ENCODE peak calls at places on chromosomes 6 and 20, in four cellular contexts. C is tibial nerve; G is CD4-positive, CD25-positive, alpha-beta regulatory T cell; S is mammary epithelial cell. D is an unnamed sample. For H3K4me1, the result is how much of the 10 kb centered on the place peaks cover.

GRCh38 chr20:48325656-48326433 is 502.0 kb downstream of the PREX1 start:
- DNase-seq in C (no peak), G (no peak), S (no peak), D (no peak)

GRCh38 chr20:2840138-2840966 is at the start of the genes PCED1A and VPS16:
- DNase-seq in C (peak), G (peak), S (peak), D (peak)

GRCh38 chr6:113782641-113783040 is 74.5 kb upstream of the MARCKS start:
- DNase-seq in C (no peak), G (no peak), S (peak), D (no peak)

GRCh38 chr20:32743237-32744112 is at the start of gene COMMD7:
- DNase-seq in C (peak), G (peak), S (peak), D (peak)

GRCh38 chr6:105675715-105676397 is 273.0 kb upstream of the PREP start:
- DNase-seq in C (no peak), G (no peak), S (peak), D (no peak)

GRCh38 chr6:141290871-141291270 is 841.9 kb upstream of the GJE1 start:
- DNase-seq in C (no peak), G (no peak), S (no peak), D (no peak)

GRCh38 chr20:56160956-56161355 is 87.6 kb upstream of the MC3R start:
- DNase-seq in C (no peak), G (no peak), S (no peak), D (no peak)

GRCh38 chr6:37005827-37006514 is 516 bp downstream of the FGD2 start:
- DNase-seq in C (no peak), G (peak), S (no peak), D (no peak)

GRCh38 chr20:35616465-35617396 is 1.1 kb downstream of the SPAG4 start:
- DNase-seq in C (peak), G (peak), S (peak), D (peak)

GRCh38 chr20:47110819-47111218 is 216.2 kb downstream of the EYA2 start:
- DNase-seq in C (no peak), G (no peak), S (no peak), D (no peak)

GRCh38 chr6:38713812-38714211 is 1.3 kb upstream of the DNAH8 start:
- DNase-seq in C (no peak), G (peak), S (peak), D (no peak)

GRCh38 chr6:56866917-56867522 is 87.9 kb upstream of the BEND6 start:
- DNase-seq in C (no peak), G (no peak), S (peak), D (no peak)

DNA sequence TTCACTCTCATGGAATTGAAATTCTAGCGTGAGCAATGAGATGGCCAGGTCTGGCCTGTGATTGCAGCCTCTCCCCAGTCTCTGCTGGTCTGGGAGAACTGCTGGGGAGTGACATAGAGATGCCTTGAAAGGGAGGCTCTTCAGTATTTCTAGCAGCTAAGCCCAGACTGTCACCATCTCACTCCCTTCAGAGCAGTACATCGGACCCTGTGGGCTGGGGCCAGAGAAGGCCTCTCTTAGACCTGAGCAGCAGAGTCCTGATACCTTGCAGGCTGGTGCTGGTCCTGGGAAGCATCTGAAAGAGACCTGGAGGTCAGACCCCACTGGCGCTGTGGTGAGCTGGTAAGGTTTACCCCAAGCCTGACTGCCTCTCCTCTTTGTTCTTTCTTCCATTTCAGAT is 87.4 kb downstream of the TCP11 start:
- DNase-seq in C (no peak), G (no peak), S (no peak), D (no peak)
- H3K27ac ChIP-seq in C (peak), G (no peak), S (no peak), D (no peak)

GRCh38 chr20:62804021-62804631 is 509 bp upstream of the OGFR start:
- DNase-seq in C (no peak), G (peak), S (no peak), D (no peak)

GRCh38 chr20:62806383-62807050 is 1.9 kb downstream of the OGFR start:
- DNase-seq in C (no peak), G (no peak), S (no peak), D (no peak)

GRCh38 chr20:62805365-62805710 is 703 bp downstream of the OGFR start:
- DNase-seq in C (no peak), G (peak), S (no peak), D (no peak)

GRCh38 chr20:62804632-62805364 is at the start of gene OGFR:
- DNase-seq in C (peak), G (peak), S (peak), D (peak)

GRCh38 chr20:62805711-62806382 is 1.2 kb downstream of the OGFR start:
- DNase-seq in C (peak), G (no peak), S (no peak), D (no peak)
- H3K4me1 ChIP-seq in C (under half), G (under half), S (under half), D (under half)

DNA sequence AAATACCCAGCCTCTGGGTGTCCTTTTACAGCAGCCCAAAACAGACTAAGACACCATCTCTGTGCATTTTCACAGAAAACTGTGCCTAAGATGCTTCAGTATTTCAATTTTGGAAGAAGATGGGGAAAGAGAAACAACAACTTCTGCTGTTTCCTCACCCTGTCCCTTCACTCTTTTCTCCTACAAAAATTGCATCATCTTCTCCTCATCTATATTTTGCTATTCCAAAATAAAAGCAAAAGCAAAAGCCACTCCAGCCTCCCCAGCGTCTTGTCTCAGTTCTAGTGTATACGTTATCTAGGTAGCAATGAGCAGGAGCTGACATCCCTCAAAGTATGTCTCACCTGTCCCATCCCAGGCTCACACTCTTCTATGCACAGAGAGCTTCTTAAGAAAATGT is 163.9 kb upstream of the TAB2 start:
- DNase-seq in C (no peak), G (no peak), S (no peak), D (no peak)
- H3K27ac ChIP-seq in C (no peak), G (peak), S (no peak), D (no peak)

GRCh38 chr6:169622618-169623017 is 79.2 kb downstream of the WDR27 start:
- DNase-seq in C (no peak), G (no peak), S (peak), D (no peak)
- H3K4me1 ChIP-seq in C (under half), G (under half), S (under half), D (under half)

GRCh38 chr6:126672654-126673053 is 332.7 kb downstream of the CENPW start:
- DNase-seq in C (no peak), G (no peak), S (no peak), D (no peak)
- H3K27ac ChIP-seq in C (no peak), G (no peak), S (no peak), D (no peak)

GRCh38 chr6:45971287-45971686 is 44.4 kb downstream of the CLIC5 start:
- DNase-seq in C (no peak), G (no peak), S (no peak), D (no peak)
- H3K4me1 ChIP-seq in C (under half), G (under half), S (under half), D (under half)

DNA sequence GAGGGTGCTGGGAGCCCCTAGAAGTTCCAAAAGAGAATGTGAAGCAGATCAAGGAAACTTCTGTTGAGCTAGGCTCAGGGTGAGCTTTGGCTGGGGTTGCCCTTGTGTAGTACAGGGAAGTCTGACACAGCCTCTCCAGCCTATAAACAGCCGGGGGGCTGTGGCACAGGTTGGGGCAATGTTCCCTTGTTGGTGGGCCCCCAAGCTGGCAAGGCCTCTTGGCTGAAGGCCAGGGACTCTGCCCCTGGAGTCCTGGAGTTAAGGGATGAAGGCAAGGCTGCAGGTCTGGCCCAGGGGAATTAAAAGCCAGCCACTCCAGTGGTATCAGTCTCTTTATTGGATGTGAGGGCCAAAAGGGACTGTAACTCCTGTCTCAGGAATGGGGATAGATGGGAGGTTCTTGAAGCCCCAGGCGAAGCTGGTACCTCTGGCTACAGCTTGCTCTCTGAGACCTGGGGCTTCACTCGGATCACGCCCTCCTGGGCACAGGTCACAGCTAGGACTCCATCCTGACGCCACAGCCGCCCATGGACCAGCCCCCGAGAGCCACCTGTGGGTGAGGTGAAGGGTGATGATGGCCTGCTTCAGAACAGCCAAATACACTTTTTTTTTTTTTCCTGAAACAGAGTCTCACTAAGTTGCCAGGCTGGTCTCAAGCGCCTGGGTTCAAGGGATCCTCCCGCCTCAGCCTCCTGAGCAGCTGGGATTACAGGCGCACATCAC is 8.0 kb downstream of the SNX21 start:
- DNase-seq in C (no peak), G (no peak), S (no peak), D (no peak)
- H3K27ac ChIP-seq in C (no peak), G (no peak), S (no peak), D (no peak)

DNA sequence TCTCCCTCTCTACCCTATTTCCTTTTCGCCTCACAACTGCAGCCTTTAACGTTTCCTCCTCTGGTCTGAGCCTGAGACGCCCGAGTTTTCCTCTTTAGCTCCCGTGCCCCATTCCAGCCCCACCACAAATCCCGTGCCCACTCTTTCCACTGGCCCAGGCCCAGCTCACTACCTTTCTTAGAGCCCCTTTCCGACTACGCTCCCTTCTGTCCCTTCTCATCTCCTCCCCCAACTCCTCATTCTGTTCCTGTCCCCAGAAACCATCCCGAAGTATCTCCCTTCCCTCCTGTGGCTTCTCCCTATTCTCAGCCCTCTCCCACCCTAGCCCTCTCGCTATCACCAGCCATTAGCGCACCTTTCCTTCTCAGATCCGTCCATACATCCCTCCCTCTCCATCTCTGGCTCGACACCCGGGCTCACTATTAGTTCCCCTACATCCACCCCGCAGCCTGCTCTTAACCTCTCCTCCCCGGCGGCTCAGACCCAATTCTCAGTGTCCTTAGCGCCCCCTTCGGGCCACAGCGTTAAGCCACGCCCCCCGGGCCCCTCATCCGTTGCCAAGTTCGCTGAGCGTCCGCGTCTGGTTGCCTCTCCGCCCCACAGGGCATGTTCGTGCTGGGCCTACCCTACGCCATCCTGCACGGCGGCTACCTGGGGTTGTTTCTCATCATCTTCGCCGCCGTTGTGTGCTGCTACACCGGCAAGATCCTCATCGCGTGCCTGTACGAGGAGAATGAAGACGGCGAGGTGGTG is 2.7 kb downstream of the SLC32A1 start:
- DNase-seq in C (no peak), G (peak), S (no peak), D (peak)
- H3K4me1 ChIP-seq in C (under half), G (half or more), S (under half), D (under half)

GRCh38 chr6:136646377-136646776 is 96.2 kb upstream of the MAP7 start:
- DNase-seq in C (no peak), G (no peak), S (no peak), D (no peak)
- H3K27ac ChIP-seq in C (no peak), G (peak), S (no peak), D (no peak)

GRCh38 chr6:14321992-14322772 is 204.6 kb downstream of the CD83 start:
- DNase-seq in C (no peak), G (no peak), S (no peak), D (peak)
- H3K4me1 ChIP-seq in C (under half), G (under half), S (under half), D (under half)

D was measured in mesendoderm.